ENCODE peak calls at places on chromosomes 11 and 22, in nine cellular contexts. X is BJ, T is upper lobe of left lung, A is fibroblast of the aortic adventitia, Z is HCT116, L is heart right ventricle, Y is right atrium auricular region, J is transverse colon, G is cardiac muscle cell. P is an unnamed sample.

GRCh38 chr22:50471962-50472361 is 2.9 kb downstream of the SBF1 start:
- DNase-seq in X (no peak), T (no peak), A (no peak), Z (no peak), L (no peak), Y (no peak), J (no peak), G (no peak), P (no peak)

GRCh38 chr11:2359557-2359956 is 17.6 kb upstream of the CD81 start:
- DNase-seq in X (no peak), T (peak), A (no peak), Z (no peak), L (no peak), Y (no peak), J (no peak), G (no peak), P (no peak)

GRCh38 chr11:126585388-126586302 is 230.2 kb downstream of the ST3GAL4 start:
- DNase-seq in X (peak), T (no peak), A (peak), Z (no peak), L (peak), Y (peak), J (peak), G (no peak), P (peak)

GRCh38 chr22:42066937-42067336 is 3.7 kb downstream of the NAGA start:
- DNase-seq in X (no peak), T (peak), A (no peak), Z (no peak), L (no peak), Y (no peak), J (no peak), G (no peak), P (no peak)

GRCh38 chr11:33772300-33772699 is 2.0 kb downstream of the FBXO3 start:
- DNase-seq in X (no peak), T (no peak), A (no peak), Z (no peak), L (no peak), Y (no peak), J (no peak), G (no peak), P (no peak)

GRCh38 chr22:28142361-28142801 is 223.3 kb upstream of the PITPNB start:
- DNase-seq in X (peak), T (no peak), A (peak), Z (no peak), L (no peak), Y (no peak), J (no peak), G (no peak), P (no peak)

GRCh38 chr22:38788417-38788816 is 5.5 kb downstream of the DNAL4 start:
- DNase-seq in X (peak), T (peak), A (peak), Z (no peak), L (peak), Y (peak), J (no peak), G (peak), P (no peak)

GRCh38 chr11:41201156-41201555 is 258.3 kb downstream of the LRRC4C start:
- DNase-seq in X (no peak), T (no peak), A (no peak), Z (no peak), L (no peak), Y (no peak), J (no peak), G (peak), P (peak)

GRCh38 chr11:121575963-121576290 is 123.2 kb upstream of the SORL1-AS1 start:
- DNase-seq in X (no peak), T (no peak), A (no peak), Z (no peak), L (no peak), Y (no peak), J (no peak), G (no peak), P (no peak)

GRCh38 chr11:94727766-94728165 is 40.4 kb upstream of the AMOTL1 start:
- DNase-seq in X (no peak), T (no peak), A (no peak), Z (no peak), L (no peak), Y (no peak), J (no peak), G (no peak), P (peak)

GRCh38 chr22:37425800-37426531 is 1.3 kb downstream of the ELFN2 start:
- DNase-seq in X (no peak), T (peak), A (peak), Z (no peak), L (no peak), Y (no peak), J (no peak), G (no peak), P (no peak)

GRCh38 chr11:68077617-68078592 is 39.1 kb downstream of the TCIRG1 start:
- DNase-seq in X (no peak), T (no peak), A (no peak), Z (no peak), L (no peak), Y (no peak), J (no peak), G (no peak), P (no peak)

GRCh38 chr11:110128161-110128560 is 35.0 kb downstream of the ZC3H12C start:
- DNase-seq in X (peak), T (no peak), A (peak), Z (no peak), L (no peak), Y (no peak), J (no peak), G (no peak), P (no peak)

GRCh38 chr11:18669629-18670162 is 28.9 kb upstream of the TMEM86A start:
- DNase-seq in X (no peak), T (no peak), A (no peak), Z (peak), L (no peak), Y (no peak), J (no peak), G (no peak), P (no peak)

GRCh38 chr11:99739464-99740089 is 718.8 kb downstream of the CNTN5 start:
- DNase-seq in X (no peak), T (no peak), A (peak), Z (no peak), L (no peak), Y (no peak), J (no peak), G (peak), P (peak)

GRCh38 chr22:36277482-36278291 is 24.8 kb downstream of the APOL1 start:
- DNase-seq in X (no peak), T (peak), A (peak), Z (peak), L (peak), Y (peak), J (peak), G (peak), P (no peak)

GRCh38 chr22:40418366-40419201 is 48.2 kb downstream of the SGSM3 start:
- DNase-seq in X (no peak), T (peak), A (no peak), Z (no peak), L (no peak), Y (no peak), J (peak), G (no peak), P (no peak)

GRCh38 chr11:66631883-66632282 is 6.6 kb upstream of the RBM4 start:
- DNase-seq in X (no peak), T (no peak), A (no peak), Z (no peak), L (no peak), Y (no peak), J (no peak), G (no peak), P (no peak)

GRCh38 chr11:129861702-129862107 is 33.7 kb downstream of the NFRKB start:
- DNase-seq in X (peak), T (no peak), A (peak), Z (peak), L (no peak), Y (peak), J (peak), G (peak), P (peak)

GRCh38 chr11:85823816-85824215 is 12.9 kb upstream of the SYTL2 start:
- DNase-seq in X (no peak), T (no peak), A (no peak), Z (no peak), L (no peak), Y (no peak), J (peak), G (no peak), P (no peak)

GRCh38 chr11:13249992-13250391 is 27.6 kb upstream of the BMAL1 start:
- DNase-seq in X (no peak), T (no peak), A (no peak), Z (no peak), L (no peak), Y (no peak), J (no peak), G (no peak), P (no peak)

GRCh38 chr11:68053117-68053516 is 14.3 kb downstream of the TCIRG1 start:
- DNase-seq in X (no peak), T (peak), A (no peak), Z (no peak), L (no peak), Y (no peak), J (no peak), G (no peak), P (no peak)

GRCh38 chr11:2097998-2098690 is 41.0 kb downstream of the IGF2 start:
- DNase-seq in X (no peak), T (no peak), A (no peak), Z (no peak), L (no peak), Y (no peak), J (no peak), G (no peak), P (no peak)

GRCh38 chr11:116233581-116233980 is 539.2 kb downstream of the BUD13 start:
- DNase-seq in X (no peak), T (no peak), A (no peak), Z (no peak), L (no peak), Y (no peak), J (no peak), G (no peak), P (no peak)

GRCh38 chr11:130782361-130783221 is 133.7 kb downstream of the SNX19 start:
- DNase-seq in X (no peak), T (no peak), A (peak), Z (no peak), L (no peak), Y (peak), J (no peak), G (no peak), P (no peak)

GRCh38 chr22:23218867-23219251 is 38.5 kb downstream of the BCR start:
- DNase-seq in X (no peak), T (peak), A (no peak), Z (no peak), L (peak), Y (no peak), J (peak), G (peak), P (no peak)

GRCh38 chr22:39562839-39563489 is 7.6 kb upstream of the CACNA1I start:
- DNase-seq in X (no peak), T (no peak), A (no peak), Z (no peak), L (no peak), Y (no peak), J (no peak), G (no peak), P (no peak)

GRCh38 chr22:43090130-43090789 is 1.1 kb upstream of the TTLL1 start:
- DNase-seq in X (peak), T (no peak), A (peak), Z (peak), L (no peak), Y (peak), J (peak), G (no peak), P (peak)

GRCh38 chr22:19085233-19086043 is 36.8 kb downstream of the DGCR2 start:
- DNase-seq in X (no peak), T (no peak), A (peak), Z (no peak), L (no peak), Y (peak), J (no peak), G (no peak), P (no peak)

DNA sequence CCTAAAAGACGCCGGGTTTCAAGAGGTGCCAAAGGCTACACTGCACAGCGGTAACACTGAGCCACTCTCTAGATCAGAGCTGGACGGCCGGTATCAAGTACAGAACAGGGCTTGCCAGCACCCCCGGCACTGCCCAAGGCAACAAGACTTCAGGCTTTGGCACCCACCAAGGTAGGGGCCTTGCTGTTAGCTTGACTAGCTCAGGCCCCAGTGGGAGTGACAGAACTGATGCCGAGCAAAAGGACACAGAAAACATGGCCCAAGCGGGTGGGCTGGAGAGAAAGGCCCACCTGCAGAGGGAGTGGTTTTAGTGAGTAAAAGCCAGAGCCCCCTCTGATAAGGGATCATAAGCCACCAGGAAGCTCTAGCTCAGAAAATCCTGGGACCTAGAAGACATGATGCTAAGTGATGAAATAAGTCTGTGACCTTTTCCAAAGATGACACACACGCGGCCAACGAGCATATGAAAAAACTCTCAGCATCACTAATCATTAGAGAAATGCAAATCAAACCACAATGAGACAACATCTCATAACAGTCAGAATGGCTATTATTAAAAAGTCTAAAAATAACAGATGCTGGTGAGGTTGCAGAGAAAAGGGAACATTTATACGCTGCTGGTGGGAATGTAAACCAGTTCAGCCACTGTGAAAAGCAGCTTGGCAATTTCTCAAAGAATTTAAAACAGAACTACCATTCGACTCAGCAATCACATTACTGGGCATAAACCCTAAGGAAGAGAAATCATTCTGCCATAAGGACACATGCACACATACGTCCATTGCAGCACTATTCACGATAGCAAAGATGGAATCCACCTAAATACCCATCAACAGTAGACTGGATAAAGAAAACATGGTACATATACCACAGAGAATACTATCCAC is 12.9 kb downstream of the EHD1 start:
- DNase-seq in X (peak), T (no peak), A (peak), Z (no peak), L (no peak), Y (no peak), J (no peak), G (no peak), P (no peak)
- H3K4me3 ChIP-seq in X (no peak), T (peak), A (peak), Z (no peak), L (peak), Y (no peak), J (no peak), G (no peak), P (no peak)

DNA sequence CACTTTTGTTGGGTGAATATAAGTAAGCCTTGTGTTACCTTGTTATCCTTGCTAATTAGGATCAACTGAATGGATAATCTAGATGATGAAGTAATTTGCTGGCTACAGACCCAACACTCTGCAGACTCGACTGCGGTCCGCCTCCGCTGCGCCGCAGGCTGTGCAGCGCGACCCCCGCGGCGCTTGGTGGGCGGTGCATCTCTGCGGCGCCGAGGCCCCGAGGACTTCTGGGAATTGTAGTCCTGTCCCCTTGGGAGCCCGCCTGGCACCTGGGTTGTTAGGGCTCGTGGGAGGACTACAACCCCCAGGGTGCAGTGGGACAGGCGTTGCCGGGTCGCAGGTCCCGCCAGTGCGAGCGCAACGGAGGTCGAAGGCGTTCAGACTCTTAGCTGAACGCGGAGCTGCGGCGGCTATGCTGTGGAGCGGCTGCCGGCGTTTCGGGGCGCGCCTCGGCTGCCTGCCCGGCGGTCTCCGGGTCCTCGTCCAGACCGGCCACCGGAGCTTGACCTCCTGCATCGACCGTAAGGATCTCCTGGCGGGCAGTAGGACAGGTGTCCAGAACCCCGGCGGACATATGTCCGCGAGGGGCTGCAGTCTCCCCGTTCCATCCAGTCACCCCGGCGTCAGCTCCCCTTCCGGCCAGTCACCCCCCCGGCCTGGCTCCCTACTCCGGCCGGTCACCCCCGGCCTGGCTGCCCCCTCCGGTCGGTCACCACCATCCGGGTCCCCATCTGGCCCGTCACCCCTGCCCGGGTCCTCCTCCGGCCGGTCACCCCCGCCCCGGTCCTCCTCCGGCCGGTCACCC is at the start of the genes ACAD8 and THYN1:
- DNase-seq in X (peak), T (peak), A (peak), Z (peak), L (peak), Y (peak), J (peak), G (peak), P (peak)
- TF ChIP-seq CTCF in X (peak), T (peak), A (peak), Z (no peak), L (peak), Y (peak), J (peak), G (no peak), P (no peak)

GRCh38 chr22:20550851-20551744 is 43.7 kb downstream of the MED15 start:
- DNase-seq in X (no peak), T (peak), A (peak), Z (no peak), L (peak), Y (peak), J (no peak), G (peak), P (no peak)

GRCh38 chr22:20552913-20553401 is 45.5 kb downstream of the MED15 start:
- DNase-seq in X (no peak), T (no peak), A (peak), Z (no peak), L (no peak), Y (no peak), J (no peak), G (no peak), P (no peak)

GRCh38 chr22:20551805-20552449 is 44.5 kb downstream of the MED15 start:
- DNase-seq in X (no peak), T (no peak), A (peak), Z (no peak), L (peak), Y (no peak), J (no peak), G (no peak), P (no peak)

GRCh38 chr22:20553947-20554741 is 46.7 kb downstream of the MED15 start:
- DNase-seq in X (no peak), T (no peak), A (no peak), Z (no peak), L (no peak), Y (no peak), J (no peak), G (no peak), P (no peak)

GRCh38 chr22:20552450-20552894 is 45.1 kb downstream of the MED15 start:
- DNase-seq in X (no peak), T (no peak), A (peak), Z (no peak), L (peak), Y (peak), J (peak), G (no peak), P (no peak)
- H3K4me3 ChIP-seq in X (no peak), T (no peak), A (no peak), Z (no peak), L (no peak), Y (no peak), J (no peak), G (no peak), P (peak)

GRCh38 chr11:107457558-107458271 is at the start of gene CWF19L2:
- DNase-seq in X (peak), T (peak), A (peak), Z (peak), L (peak), Y (peak), J (peak), G (peak), P (peak)
- TF ChIP-seq CTCF in X (peak), T (no peak), A (no peak), Z (no peak), L (no peak), Y (peak), J (no peak), G (no peak), P (no peak)

GRCh38 chr11:117989351-117990102 is 3.3 kb downstream of the IL10RA start:
- DNase-seq in X (no peak), T (peak), A (no peak), Z (no peak), L (no peak), Y (no peak), J (no peak), G (no peak), P (no peak)
- H3K4me3 ChIP-seq in X (no peak), T (peak), A (no peak), Z (no peak), L (peak), Y (peak), J (no peak), G (no peak), P (no peak)

DNA sequence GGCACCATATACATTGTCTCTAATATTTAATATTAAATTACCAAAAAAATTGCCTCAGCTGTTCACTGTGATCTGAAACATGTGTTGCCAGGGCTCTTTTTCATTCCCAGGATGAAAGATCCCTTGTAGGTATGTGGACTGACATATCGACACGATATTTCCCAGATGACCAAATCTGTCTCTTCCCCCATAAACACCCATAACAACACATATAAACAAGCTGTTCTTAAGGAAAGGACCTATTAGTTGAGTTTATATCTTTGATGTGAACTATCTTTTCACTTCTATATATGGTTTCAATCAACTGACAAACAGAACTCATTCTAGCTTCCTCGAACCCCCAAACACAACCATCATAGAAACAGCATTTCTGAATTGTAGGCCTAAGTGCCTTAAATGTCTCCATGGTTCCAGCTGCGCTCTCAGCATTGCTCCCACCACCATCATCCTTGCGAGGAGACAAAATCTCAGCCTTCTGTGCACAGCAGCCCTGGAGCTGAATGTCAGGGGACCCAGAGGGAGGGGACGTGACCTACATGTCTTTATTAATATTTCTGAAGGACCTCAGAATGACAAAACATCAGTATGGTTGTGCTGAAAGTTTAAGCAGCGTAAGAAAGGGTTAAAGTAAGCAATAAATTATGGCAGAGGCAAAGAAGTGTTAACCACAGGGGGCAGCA is 67.0 kb downstream of the ETS1 start:
- DNase-seq in X (no peak), T (no peak), A (no peak), Z (no peak), L (no peak), Y (no peak), J (no peak), G (no peak), P (no peak)
- TF ChIP-seq CTCF in X (no peak), T (no peak), A (peak), Z (no peak), L (no peak), Y (no peak), J (no peak), G (no peak), P (no peak)

GRCh38 chr22:44451016-44451415 is 47.0 kb downstream of the RTL6 start:
- DNase-seq in X (no peak), T (no peak), A (no peak), Z (no peak), L (no peak), Y (no peak), J (no peak), G (no peak), P (no peak)
- H3K4me3 ChIP-seq in X (no peak), T (no peak), A (no peak), Z (no peak), L (no peak), Y (no peak), J (no peak), G (no peak), P (no peak)

GRCh38 chr22:46547179-46547882 is 9.9 kb upstream of the CELSR1 start:
- DNase-seq in X (no peak), T (peak), A (peak), Z (no peak), L (peak), Y (peak), J (no peak), G (peak), P (no peak)
- TF ChIP-seq CTCF in X (no peak), T (no peak), A (no peak), Z (no peak), L (no peak), Y (no peak), J (no peak), G (no peak), P (no peak)

GRCh38 chr11:57294225-57295131 is 30.3 kb downstream of the TNKS1BP1 start:
- DNase-seq in X (no peak), T (peak), A (peak), Z (no peak), L (no peak), Y (no peak), J (peak), G (no peak), P (peak)
- H3K4me3 ChIP-seq in X (no peak), T (no peak), A (no peak), Z (no peak), L (no peak), Y (no peak), J (no peak), G (no peak), P (no peak)

P was measured in LNCaP clone FGC.